ENCODE peak calls at places on chromosomes 11 and 22, in eight cellular contexts. One of them, this sample, is unnamed.

GRCh38 chr11:66264893-66265292 is 3.5 kb upstream of the RAB1B start:
- DNase-seq in GM12865: peak
- DNase-seq in type B pancreatic cell: no peak
- DNase-seq in H9: peak
- DNase-seq in lower leg skin: no peak
- DNase-seq in HL-60: no peak
- DNase-seq in AG09319: no peak
- DNase-seq in left ventricle myocardium inferior: no peak
- DNase-seq in this sample: no peak

GRCh38 chr11:71955898-71956456 is 27.1 kb downstream of the RNF121 start:
- DNase-seq in AG09319: no peak
- DNase-seq in GM12865: no peak
- DNase-seq in left ventricle myocardium inferior: no peak
- DNase-seq in lower leg skin: no peak
- DNase-seq in HL-60: no peak
- DNase-seq in type B pancreatic cell: no peak
- DNase-seq in H9: no peak
- DNase-seq in this sample: no peak

GRCh38 chr11:34680206-34680605 is 59.3 kb downstream of the EHF start:
- DNase-seq in AG09319: no peak
- DNase-seq in HL-60: no peak
- DNase-seq in lower leg skin: no peak
- DNase-seq in type B pancreatic cell: no peak
- DNase-seq in H9: no peak
- DNase-seq in left ventricle myocardium inferior: no peak
- DNase-seq in GM12865: no peak
- DNase-seq in this sample: no peak

GRCh38 chr11:689630-690029 is 5.4 kb downstream of the DEAF1 start:
- DNase-seq in H9: no peak
- DNase-seq in HL-60: no peak
- DNase-seq in left ventricle myocardium inferior: no peak
- DNase-seq in type B pancreatic cell: no peak
- DNase-seq in lower leg skin: no peak
- DNase-seq in GM12865: no peak
- DNase-seq in AG09319: no peak
- DNase-seq in this sample: no peak

GRCh38 chr11:46642627-46643335 is 25.4 kb downstream of the ATG13 start:
- DNase-seq in GM12865: no peak
- DNase-seq in HL-60: no peak
- DNase-seq in AG09319: no peak
- DNase-seq in type B pancreatic cell: no peak
- DNase-seq in left ventricle myocardium inferior: no peak
- DNase-seq in lower leg skin: no peak
- DNase-seq in H9: no peak
- DNase-seq in this sample: no peak

GRCh38 chr22:38465673-38466490 is 2.0 kb upstream of the KDELR3 start:
- DNase-seq in H9: no peak
- DNase-seq in GM12865: no peak
- DNase-seq in left ventricle myocardium inferior: no peak
- DNase-seq in lower leg skin: no peak
- DNase-seq in HL-60: no peak
- DNase-seq in AG09319: no peak
- DNase-seq in type B pancreatic cell: no peak
- DNase-seq in this sample: no peak

GRCh38 chr11:97684486-97685439 is 1295.0 kb downstream of the JRKL start:
- DNase-seq in H9: no peak
- DNase-seq in HL-60: no peak
- DNase-seq in left ventricle myocardium inferior: no peak
- DNase-seq in type B pancreatic cell: no peak
- DNase-seq in AG09319: no peak
- DNase-seq in lower leg skin: peak
- DNase-seq in GM12865: no peak
- DNase-seq in this sample: no peak

GRCh38 chr11:117328414-117329010 is 858 bp downstream of the CEP164 start:
- DNase-seq in H9: peak
- DNase-seq in lower leg skin: no peak
- DNase-seq in left ventricle myocardium inferior: no peak
- DNase-seq in HL-60: no peak
- DNase-seq in AG09319: no peak
- DNase-seq in GM12865: peak
- DNase-seq in type B pancreatic cell: no peak
- DNase-seq in this sample: peak

GRCh38 chr11:17722000-17722643 is 2.8 kb downstream of the MYOD1 start:
- DNase-seq in left ventricle myocardium inferior: no peak
- DNase-seq in H9: peak
- DNase-seq in lower leg skin: no peak
- DNase-seq in type B pancreatic cell: no peak
- DNase-seq in GM12865: no peak
- DNase-seq in HL-60: no peak
- DNase-seq in AG09319: no peak
- DNase-seq in this sample: no peak

GRCh38 chr11:57323503-57324153 is 1.1 kb downstream of the TNKS1BP1 start:
- DNase-seq in AG09319: no peak
- DNase-seq in GM12865: no peak
- DNase-seq in lower leg skin: no peak
- DNase-seq in HL-60: no peak
- DNase-seq in H9: no peak
- DNase-seq in type B pancreatic cell: no peak
- DNase-seq in left ventricle myocardium inferior: no peak
- DNase-seq in this sample: no peak

GRCh38 chr11:9158898-9159391 is 67.5 kb upstream of the SCUBE2 start:
- DNase-seq in lower leg skin: no peak
- DNase-seq in left ventricle myocardium inferior: no peak
- DNase-seq in GM12865: no peak
- DNase-seq in HL-60: peak
- DNase-seq in H9: no peak
- DNase-seq in type B pancreatic cell: no peak
- DNase-seq in AG09319: no peak
- DNase-seq in this sample: no peak

GRCh38 chr22:33204408-33204807 is 146.2 kb upstream of the SYN3 start:
- DNase-seq in lower leg skin: no peak
- DNase-seq in type B pancreatic cell: no peak
- DNase-seq in H9: no peak
- DNase-seq in left ventricle myocardium inferior: no peak
- DNase-seq in GM12865: no peak
- DNase-seq in HL-60: no peak
- DNase-seq in AG09319: no peak
- DNase-seq in this sample: no peak

GRCh38 chr11:62142921-62143320 is 19.1 kb downstream of the INCENP start:
- DNase-seq in left ventricle myocardium inferior: no peak
- DNase-seq in AG09319: no peak
- DNase-seq in lower leg skin: peak
- DNase-seq in H9: no peak
- DNase-seq in type B pancreatic cell: peak
- DNase-seq in HL-60: no peak
- DNase-seq in GM12865: no peak
- DNase-seq in this sample: no peak

GRCh38 chr11:120869516-120870011 is 154.3 kb upstream of the TBCEL start:
- DNase-seq in AG09319: no peak
- DNase-seq in HL-60: no peak
- DNase-seq in lower leg skin: no peak
- DNase-seq in H9: no peak
- DNase-seq in type B pancreatic cell: no peak
- DNase-seq in GM12865: peak
- DNase-seq in left ventricle myocardium inferior: no peak
- DNase-seq in this sample: no peak

GRCh38 chr11:120197254-120197891 is 13.5 kb upstream of the OAF start:
- DNase-seq in left ventricle myocardium inferior: no peak
- DNase-seq in AG09319: no peak
- DNase-seq in type B pancreatic cell: no peak
- DNase-seq in lower leg skin: no peak
- DNase-seq in GM12865: no peak
- DNase-seq in HL-60: no peak
- DNase-seq in H9: peak
- DNase-seq in this sample: no peak

GRCh38 chr11:115498354-115498753 is 5.9 kb downstream of the CADM1 start:
- DNase-seq in GM12865: no peak
- DNase-seq in HL-60: no peak
- DNase-seq in H9: no peak
- DNase-seq in AG09319: no peak
- DNase-seq in type B pancreatic cell: no peak
- DNase-seq in lower leg skin: no peak
- DNase-seq in left ventricle myocardium inferior: no peak
- DNase-seq in this sample: no peak

GRCh38 chr22:36125994-36126531 is 34.5 kb downstream of the APOL3 start:
- DNase-seq in left ventricle myocardium inferior: no peak
- DNase-seq in AG09319: no peak
- DNase-seq in H9: no peak
- DNase-seq in GM12865: no peak
- DNase-seq in lower leg skin: no peak
- DNase-seq in type B pancreatic cell: no peak
- DNase-seq in HL-60: no peak
- DNase-seq in this sample: no peak

GRCh38 chr22:38082986-38083710 is 836 bp downstream of the SLC16A8 start:
- DNase-seq in left ventricle myocardium inferior: no peak
- DNase-seq in GM12865: no peak
- DNase-seq in lower leg skin: no peak
- DNase-seq in AG09319: no peak
- DNase-seq in type B pancreatic cell: no peak
- DNase-seq in H9: no peak
- DNase-seq in HL-60: no peak
- DNase-seq in this sample: no peak

GRCh38 chr11:726278-726915 is 20.4 kb downstream of the EPS8L2 start:
- DNase-seq in lower leg skin: peak
- DNase-seq in HL-60: peak
- DNase-seq in H9: peak
- DNase-seq in type B pancreatic cell: peak
- DNase-seq in AG09319: no peak
- DNase-seq in GM12865: peak
- DNase-seq in left ventricle myocardium inferior: no peak
- DNase-seq in this sample: peak

GRCh38 chr11:134464981-134465730 is 53.1 kb upstream of the B3GAT1 start:
- DNase-seq in lower leg skin: no peak
- DNase-seq in type B pancreatic cell: no peak
- DNase-seq in AG09319: no peak
- DNase-seq in HL-60: no peak
- DNase-seq in left ventricle myocardium inferior: no peak
- DNase-seq in GM12865: no peak
- DNase-seq in H9: no peak
- DNase-seq in this sample: no peak

GRCh38 chr11:76380977-76381719 is at the start of the genes GVQW3 and THAP12:
- DNase-seq in AG09319: peak
- DNase-seq in HL-60: peak
- DNase-seq in lower leg skin: peak
- DNase-seq in type B pancreatic cell: peak
- DNase-seq in H9: peak
- DNase-seq in left ventricle myocardium inferior: peak
- DNase-seq in GM12865: peak
- DNase-seq in this sample: peak
- TF ChIP-seq CTCF in AG09319: no peak
- TF ChIP-seq CTCF in HL-60: no peak
- TF ChIP-seq CTCF in lower leg skin: no peak
- TF ChIP-seq CTCF in type B pancreatic cell: peak
- TF ChIP-seq CTCF in H9: peak
- TF ChIP-seq CTCF in left ventricle myocardium inferior: peak
- TF ChIP-seq CTCF in GM12865: peak
- TF ChIP-seq CTCF in this sample: peak

GRCh38 chr11:90908074-90908473 is 685.2 kb upstream of the CHORDC1 start:
- DNase-seq in type B pancreatic cell: no peak
- DNase-seq in H9: no peak
- DNase-seq in AG09319: no peak
- DNase-seq in left ventricle myocardium inferior: no peak
- DNase-seq in lower leg skin: no peak
- DNase-seq in GM12865: no peak
- DNase-seq in HL-60: no peak
- DNase-seq in this sample: no peak
- TF ChIP-seq CTCF in type B pancreatic cell: no peak
- TF ChIP-seq CTCF in H9: peak
- TF ChIP-seq CTCF in AG09319: no peak
- TF ChIP-seq CTCF in left ventricle myocardium inferior: no peak
- TF ChIP-seq CTCF in lower leg skin: no peak
- TF ChIP-seq CTCF in GM12865: no peak
- TF ChIP-seq CTCF in HL-60: no peak
- TF ChIP-seq CTCF in this sample: no peak

GRCh38 chr11:104531894-104532293 is 366.4 kb downstream of the CASP12 start:
- DNase-seq in H9: no peak
- DNase-seq in lower leg skin: no peak
- DNase-seq in GM12865: no peak
- DNase-seq in AG09319: no peak
- DNase-seq in HL-60: no peak
- DNase-seq in type B pancreatic cell: no peak
- DNase-seq in left ventricle myocardium inferior: no peak
- DNase-seq in this sample: no peak

GRCh38 chr11:104529916-104530315 is 366.0 kb upstream of the PDGFD start:
- DNase-seq in HL-60: no peak
- DNase-seq in H9: no peak
- DNase-seq in AG09319: no peak
- DNase-seq in GM12865: no peak
- DNase-seq in type B pancreatic cell: no peak
- DNase-seq in lower leg skin: no peak
- DNase-seq in left ventricle myocardium inferior: no peak
- DNase-seq in this sample: no peak

GRCh38 chr11:104529213-104529612 is 365.3 kb upstream of the PDGFD start:
- DNase-seq in lower leg skin: no peak
- DNase-seq in HL-60: no peak
- DNase-seq in H9: no peak
- DNase-seq in AG09319: no peak
- DNase-seq in GM12865: no peak
- DNase-seq in left ventricle myocardium inferior: no peak
- DNase-seq in type B pancreatic cell: no peak
- DNase-seq in this sample: no peak

GRCh38 chr11:104534268-104534667 is 364.0 kb downstream of the CASP12 start:
- DNase-seq in type B pancreatic cell: no peak
- DNase-seq in lower leg skin: no peak
- DNase-seq in AG09319: no peak
- DNase-seq in H9: no peak
- DNase-seq in GM12865: no peak
- DNase-seq in left ventricle myocardium inferior: no peak
- DNase-seq in HL-60: no peak
- DNase-seq in this sample: no peak

GRCh38 chr11:104531075-104531474 is 367.1 kb upstream of the PDGFD start:
- DNase-seq in lower leg skin: no peak
- DNase-seq in GM12865: peak
- DNase-seq in AG09319: no peak
- DNase-seq in type B pancreatic cell: no peak
- DNase-seq in left ventricle myocardium inferior: no peak
- DNase-seq in H9: peak
- DNase-seq in HL-60: no peak
- DNase-seq in this sample: peak
- TF ChIP-seq CTCF in lower leg skin: no peak
- TF ChIP-seq CTCF in GM12865: peak
- TF ChIP-seq CTCF in AG09319: peak
- TF ChIP-seq CTCF in type B pancreatic cell: peak
- TF ChIP-seq CTCF in left ventricle myocardium inferior: no peak
- TF ChIP-seq CTCF in H9: peak
- TF ChIP-seq CTCF in HL-60: no peak
- TF ChIP-seq CTCF in this sample: peak

DNA sequence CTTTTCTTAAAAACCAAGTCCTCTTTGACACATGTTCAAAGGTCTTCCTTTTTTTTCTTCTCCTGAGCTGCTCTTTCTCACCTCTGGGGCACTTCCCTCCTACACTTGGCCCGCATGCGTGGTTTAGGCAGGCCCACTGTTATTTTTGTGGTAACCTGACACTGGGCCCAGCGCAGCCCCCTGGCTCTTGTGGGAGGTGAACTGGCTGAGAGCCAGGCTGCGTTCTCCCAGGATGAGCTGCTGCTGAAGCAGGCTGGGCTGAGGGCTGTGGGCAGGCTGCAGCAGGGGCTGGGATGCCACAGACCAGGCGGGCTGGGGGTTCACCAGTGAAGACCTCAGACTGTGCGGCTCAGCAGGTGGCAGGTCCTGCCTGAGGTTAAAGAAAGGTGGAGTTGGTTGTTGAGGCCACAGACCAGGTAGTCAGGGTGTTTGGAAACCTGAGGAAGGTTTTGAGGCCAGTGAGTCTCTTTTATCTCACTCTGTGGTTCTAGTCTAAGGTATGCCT is 72.4 kb downstream of the TEAD1 start:
- DNase-seq in lower leg skin: no peak
- DNase-seq in AG09319: peak
- DNase-seq in HL-60: no peak
- DNase-seq in type B pancreatic cell: peak
- DNase-seq in GM12865: peak
- DNase-seq in left ventricle myocardium inferior: peak
- DNase-seq in H9: peak
- DNase-seq in this sample: no peak
- TF ChIP-seq CTCF in lower leg skin: no peak
- TF ChIP-seq CTCF in AG09319: no peak
- TF ChIP-seq CTCF in HL-60: no peak
- TF ChIP-seq CTCF in type B pancreatic cell: peak
- TF ChIP-seq CTCF in GM12865: no peak
- TF ChIP-seq CTCF in left ventricle myocardium inferior: peak
- TF ChIP-seq CTCF in H9: no peak
- TF ChIP-seq CTCF in this sample: no peak

This sample was measured in GM13977.